ENCODE peak calls at places on chromosomes 4 and X, in eight cellular contexts. H is transverse colon; N is CD8-positive, alpha-beta memory T cell; Q is uterus; Y is suprapubic skin; D is PC-9; X is astrocyte of the spinal cord; V is mesendoderm. C is an unnamed sample.

GRCh38 chr4:37066149-37066548 is 178.4 kb upstream of the NWD2 start:
- DNase-seq in H (no peak), Q (no peak), V (no peak), X (no peak), D (no peak), N (no peak), Y (no peak), C (no peak)

GRCh38 chr4:97910005-97910404 is 233.3 kb downstream of the STPG2 start:
- DNase-seq in N (no peak), Y (no peak), V (peak; percentile 68), X (no peak), H (no peak), D (no peak), Q (no peak), C (no peak)

GRCh38 chrX:3518870-3519269 is 172.4 kb upstream of the MXRA5 start:
- DNase-seq in D (peak; percentile 53), N (no peak), X (peak; percentile 89), Y (no peak), Q (peak; percentile 12), H (peak; percentile 18), V (peak; percentile 11), C (no peak)

GRCh38 chrX:93580634-93581033 is 92.7 kb downstream of the NAP1L3 start:
- DNase-seq in X (no peak), Y (no peak), N (no peak), D (no peak), Q (no peak), V (no peak), H (no peak), C (no peak)

GRCh38 chrX:131262738-131263679 is 26.1 kb downstream of the IGSF1 start:
- DNase-seq in Y (no peak), V (peak; percentile 62), H (peak; percentile 15), D (no peak), Q (no peak), N (no peak), X (no peak), C (no peak)

GRCh38 chr4:168844261-168845039 is 165.6 kb downstream of the CBR4 start:
- DNase-seq in Y (no peak), D (no peak), Q (no peak), X (no peak), N (no peak), H (no peak), V (no peak), C (no peak)

GRCh38 chrX:20224814-20225487 is 41.8 kb downstream of the RPS6KA3 start:
- DNase-seq in N (no peak), V (peak; percentile 44), H (no peak), D (peak; percentile 42), X (peak; percentile 45), Y (no peak), Q (no peak), C (no peak)

GRCh38 chr4:173168396-173169177 is at the start of gene GALNT7:
- DNase-seq in H (peak; percentile 83), D (peak; percentile 57), N (peak; percentile 48), X (peak; percentile 67), Q (peak; percentile 71), V (peak; percentile 95), Y (peak; percentile 87), C (peak; percentile 75)

GRCh38 chrX:77788050-77788449 is 2.0 kb upstream of the ATRX start:
- DNase-seq in H (no peak), X (no peak), Y (no peak), D (no peak), Q (no peak), V (peak; percentile 3), N (peak; percentile 59), C (peak; percentile 62)

GRCh38 chr4:1986578-1987210 is 22.1 kb downstream of the NELFA start:
- DNase-seq in N (no peak), V (no peak), D (no peak), Y (peak; percentile 48), Q (no peak), X (no peak), H (no peak), C (no peak)

GRCh38 chrX:73855546-73855945 is 292.5 kb downstream of the CHIC1 start:
- DNase-seq in D (peak; percentile 40), H (peak; percentile 74), X (peak; percentile 76), Q (peak; percentile 73), V (peak; percentile 63), Y (no peak), N (peak; percentile 73), C (peak; percentile 78)

GRCh38 chrX:68945081-68945602 is 116.3 kb downstream of the EFNB1 start:
- DNase-seq in V (no peak), D (no peak), X (no peak), H (no peak), N (no peak), Q (no peak), Y (no peak), C (no peak)

GRCh38 chr4:158209825-158210807 is at the start of gene TMEM144:
- DNase-seq in V (peak; percentile 94), Y (peak; percentile 93), N (no peak), Q (peak; percentile 91), X (peak; percentile 91), H (peak; percentile 92), D (peak; percentile 87), C (no peak)

GRCh38 chr4:137156054-137156453 is 376.2 kb downstream of the PCDH18 start:
- DNase-seq in D (no peak), Y (no peak), V (no peak), X (peak; percentile 43), N (no peak), Q (no peak), H (no peak), C (no peak)

GRCh38 chr4:8312069-8312445 is 42.5 kb downstream of the HTRA3 start:
- DNase-seq in D (no peak), H (no peak), V (no peak), Y (no peak), N (no peak), X (no peak), Q (no peak), C (no peak)

GRCh38 chr4:53711916-53712315 is 120.6 kb upstream of the LNX1 start:
- DNase-seq in D (no peak), X (no peak), H (no peak), V (no peak), Y (no peak), Q (no peak), N (no peak), C (no peak)

GRCh38 chr4:47914219-47914925 is at the start of gene NFXL1:
- DNase-seq in H (peak; percentile 98), D (peak; percentile 90), N (peak; percentile 93), Q (peak; percentile 97), X (peak; percentile 99), Y (peak; percentile 99), V (peak; percentile 98), C (peak; percentile 94)

DNA sequence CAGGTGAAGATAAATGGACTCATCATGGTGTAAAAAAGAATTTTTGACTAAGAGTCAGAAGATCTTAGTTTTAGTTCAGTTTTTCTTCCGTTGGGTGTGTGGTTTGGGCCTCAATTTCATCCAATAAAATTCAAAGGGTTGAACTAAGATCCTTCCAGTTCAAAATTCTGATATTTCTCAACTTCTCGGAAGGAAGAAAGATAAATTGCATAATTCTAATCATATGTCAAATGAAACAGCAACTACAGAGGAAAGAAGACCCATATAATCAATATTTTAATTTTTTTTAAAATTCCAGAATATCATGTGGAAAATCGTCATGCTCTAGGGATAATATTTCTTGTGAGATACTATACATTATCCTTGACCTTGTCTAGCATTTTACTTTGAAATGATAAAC is 192.8 kb downstream of the SPRY1 start:
- DNase-seq in H (no peak), N (no peak), X (no peak), D (no peak), V (no peak), Y (no peak), Q (no peak), C (no peak)
- H3K4me3 ChIP-seq in H (no peak overlapping the region), N (no peak overlapping the region), X (no peak overlapping the region), D (no peak overlapping the region), V (no peak overlapping the region), Y (no peak overlapping the region), Q (no peak overlapping the region), C (no peak overlapping the region)

DNA sequence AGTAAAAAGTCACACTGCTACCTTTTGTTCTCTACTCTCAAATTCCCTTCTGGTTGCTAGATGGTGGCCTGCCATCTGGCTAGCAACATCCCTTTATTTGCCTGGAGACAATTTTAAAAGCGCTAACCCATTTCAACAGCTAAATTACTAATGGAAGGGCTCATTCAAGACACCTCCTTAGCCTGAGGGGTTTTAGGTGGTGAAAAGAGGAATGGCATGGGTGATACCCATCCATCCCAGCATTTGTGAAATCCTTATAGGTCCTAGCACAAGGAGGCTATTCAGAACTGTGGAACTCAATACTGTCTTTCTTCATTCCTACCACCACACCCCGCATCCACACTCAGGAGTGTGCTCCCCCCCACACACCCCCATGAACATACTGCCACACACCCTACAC is 33.5 kb downstream of the ARHGEF9 start:
- DNase-seq in V (no peak), Q (no peak), X (no peak), H (no peak), N (no peak), Y (no peak), D (peak; percentile 48), C (no peak)
- H3K4me3 ChIP-seq in V (no peak overlapping the region), Q (no peak overlapping the region), X (no peak overlapping the region), H (no peak overlapping the region), N (no peak overlapping the region), Y (no peak overlapping the region), D (no peak overlapping the region), C (no peak overlapping the region)

DNA sequence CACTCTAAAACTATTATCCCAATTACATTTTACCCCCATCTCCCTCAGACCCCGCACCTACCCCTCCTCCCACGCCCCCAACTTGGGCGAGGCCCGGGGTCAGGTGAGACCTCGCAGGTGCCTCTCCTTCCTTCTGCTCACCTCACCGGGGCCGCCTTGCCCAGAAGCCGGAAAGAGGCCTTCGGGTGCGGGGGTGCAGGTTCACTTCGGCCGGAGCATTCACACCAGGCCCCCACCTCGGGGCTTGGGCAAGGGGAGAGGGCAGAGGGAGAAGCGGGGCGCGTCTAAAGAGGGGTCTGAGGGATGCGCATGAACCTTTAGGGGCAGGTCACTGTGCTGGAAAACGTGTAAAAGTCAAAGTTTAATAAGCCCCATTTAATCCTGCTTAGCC is 427 bp downstream of the ZNF182 start:
- DNase-seq in V (no peak), Q (no peak), N (no peak), X (no peak), Y (no peak), D (no peak), H (peak; percentile 26), C (peak; percentile 38)
- H3K4me3 ChIP-seq in V (peak overlapping the region; percentile 85), Q (peak overlapping the region; percentile 48), N (peak overlapping the region; percentile 77), X (peak overlapping the region; percentile 69), Y (peak overlapping the region; percentile 57), D (peak overlapping the region; percentile 58), H (peak overlapping the region; percentile 46), C (peak overlapping the region; percentile 73)

DNA sequence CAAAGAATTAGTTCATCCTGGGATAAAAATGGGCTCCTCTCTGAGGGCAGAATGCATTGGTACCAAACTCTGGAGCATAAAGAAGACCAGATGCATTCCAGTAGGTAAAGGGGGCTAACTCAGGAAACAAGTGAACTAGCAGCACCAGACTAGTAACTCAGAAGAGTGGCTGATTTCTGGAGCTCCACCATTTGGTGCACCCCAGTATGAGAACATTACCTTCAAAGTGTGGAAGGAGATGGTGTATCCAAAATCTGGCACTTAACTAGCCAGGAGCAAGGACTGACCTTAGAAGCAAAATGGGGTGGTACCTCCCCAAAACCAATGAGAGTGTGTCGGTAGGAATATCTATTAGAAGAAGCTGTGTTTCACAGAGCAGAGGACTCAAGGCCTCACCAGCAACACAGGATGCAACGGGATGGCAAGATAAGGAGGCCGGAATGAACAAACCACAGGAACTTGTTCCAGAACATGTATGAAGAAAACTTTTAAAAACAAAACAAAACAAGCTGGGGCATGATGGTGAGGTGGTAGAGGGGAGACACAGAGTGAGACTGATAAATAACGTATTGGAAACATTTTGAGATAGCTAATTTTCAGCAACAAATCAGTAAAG is 142.3 kb downstream of the INPP4B start:
- DNase-seq in X (no peak), Q (no peak), H (no peak), D (no peak), V (no peak), N (peak; percentile 28), Y (no peak), C (peak; percentile 42)
- H3K4me3 ChIP-seq in X (no peak overlapping the region), Q (no peak overlapping the region), H (no peak overlapping the region), D (no peak overlapping the region), V (no peak overlapping the region), N (no peak overlapping the region), Y (no peak overlapping the region), C (peak overlapping the region; percentile 43)

C was measured in CD4-positive, CD25-positive, alpha-beta regulatory T cell.